ENCODE peak calls at places on chromosome 2, in five cellular contexts. H is AG20443, N is cardiac muscle cell, O is T1000, F is ELR. D is an unnamed sample.

GRCh38 chr2:238099709-238100048 is 461 bp upstream of the ESPNL start:
- DNase-seq in H (peak; percentile 4), N (no peak), O (no peak), F (no peak), D (no peak)

GRCh38 chr2:19895535-19895934 is 6.2 kb downstream of the TTC32 start:
- DNase-seq in H (peak; percentile 11), N (no peak), O (no peak), F (no peak), D (no peak)

GRCh38 chr2:68396093-68396492 is 31.0 kb downstream of the PLEK start:
- DNase-seq in H (no peak), N (no peak), O (no peak), F (no peak), D (no peak)

GRCh38 chr2:156810094-156810493 is 373.9 kb downstream of the GPD2 start:
- DNase-seq in H (no peak), N (no peak), O (no peak), F (no peak), D (no peak)

GRCh38 chr2:3778841-3779505 is 75.6 kb downstream of the DCDC2C start:
- DNase-seq in H (no peak), N (no peak), O (no peak), F (no peak), D (no peak)

GRCh38 chr2:20781656-20782265 is 41.1 kb downstream of the LDAH start:
- DNase-seq in H (peak; percentile 33), N (peak; percentile 36), O (no peak), F (peak; percentile 43), D (peak; percentile 10)

GRCh38 chr2:69804416-69804815 is 25.0 kb upstream of the GMCL1 start:
- DNase-seq in H (no peak), N (no peak), O (no peak), F (no peak), D (no peak)

GRCh38 chr2:216691210-216691741 is 4.1 kb downstream of the IGFBP5 start:
- DNase-seq in H (peak; percentile 84), N (peak; percentile 82), O (no peak), F (peak; percentile 47), D (no peak)

GRCh38 chr2:109467701-109468100 is 146.1 kb downstream of the SEPTIN10 start:
- DNase-seq in H (no peak), N (no peak), O (no peak), F (no peak), D (no peak)

GRCh38 chr2:30828586-30828985 is 21.3 kb upstream of the CAPN13 start:
- DNase-seq in H (no peak), N (no peak), O (no peak), F (no peak), D (no peak)

GRCh38 chr2:96795076-96795475 is 21.0 kb upstream of the CNNM3 start:
- DNase-seq in H (no peak), N (no peak), O (no peak), F (no peak), D (no peak)

GRCh38 chr2:55391615-55392242 is 27.9 kb downstream of the CCDC88A start:
- DNase-seq in H (no peak), N (peak; percentile 40), O (no peak), F (no peak), D (no peak)

GRCh38 chr2:196169521-196169920 is 1.9 kb downstream of the STK17B start:
- DNase-seq in H (no peak), N (no peak), O (no peak), F (peak; percentile 77), D (no peak)

GRCh38 chr2:101395545-101396351 is 8.4 kb upstream of the CREG2 start:
- DNase-seq in H (no peak), N (no peak), O (no peak), F (no peak), D (peak; percentile 13)

GRCh38 chr2:108904680-108905079 is 84.3 kb downstream of the EDAR start:
- DNase-seq in H (no peak), N (no peak), O (no peak), F (no peak), D (no peak)

GRCh38 chr2:30356061-30356460 is 91.0 kb upstream of the LCLAT1 start:
- DNase-seq in H (no peak), N (peak; percentile 16), O (no peak), F (no peak), D (no peak)

GRCh38 chr2:238786379-238786778 is 61.5 kb upstream of the TWIST2 start:
- DNase-seq in H (peak; percentile 73), N (no peak), O (no peak), F (peak; percentile 65), D (no peak)

GRCh38 chr2:120541972-120542670 is 193.5 kb upstream of the GLI2 start:
- DNase-seq in H (no peak), N (no peak), O (no peak), F (no peak), D (no peak)

GRCh38 chr2:69300650-69301049 is 86.4 kb downstream of the GFPT1 start:
- DNase-seq in H (no peak), N (peak; percentile 62), O (no peak), F (no peak), D (no peak)

GRCh38 chr2:100381240-100381639 is 36.2 kb downstream of the CHST10 start:
- DNase-seq in H (peak; percentile 71), N (peak; percentile 84), O (peak; percentile 25), F (peak; percentile 83), D (peak; percentile 36)

GRCh38 chr2:120647487-120647886 is 88.2 kb upstream of the GLI2 start:
- DNase-seq in H (peak; percentile 40), N (peak; percentile 64), O (no peak), F (peak; percentile 69), D (peak; percentile 64)

D was measured in stromal cell of bone marrow.